ENCODE peak calls at places on chromosomes 6 and 20, in seven cellular contexts. One of them, this sample, is unnamed. For H3K4me1, the result is how much of the 10 kb centered on the place peaks cover.

GRCh38 chr6:41469951-41470340 is 76.2 kb upstream of the FOXP4 start:
- DNase-seq in SJSA1: no peak
- DNase-seq in left lung: no peak
- DNase-seq in cardiac muscle cell: peak
- DNase-seq in aorta: no peak
- DNase-seq in esophagus squamous epithelium: no peak
- DNase-seq in A673: peak
- DNase-seq in this sample: no peak

GRCh38 chr6:170056329-170056728 is 234.5 kb downstream of the DLL1 start:
- DNase-seq in cardiac muscle cell: no peak
- DNase-seq in aorta: peak
- DNase-seq in A673: no peak
- DNase-seq in left lung: peak
- DNase-seq in SJSA1: no peak
- DNase-seq in esophagus squamous epithelium: no peak
- DNase-seq in this sample: no peak

GRCh38 chr20:701401-702129 is 26.0 kb upstream of the SCRT2 start:
- DNase-seq in A673: no peak
- DNase-seq in left lung: no peak
- DNase-seq in esophagus squamous epithelium: no peak
- DNase-seq in cardiac muscle cell: no peak
- DNase-seq in aorta: no peak
- DNase-seq in SJSA1: no peak
- DNase-seq in this sample: no peak

GRCh38 chr6:134853111-134854055 is 96.5 kb downstream of the ALDH8A1 start:
- DNase-seq in cardiac muscle cell: peak
- DNase-seq in aorta: no peak
- DNase-seq in left lung: no peak
- DNase-seq in A673: no peak
- DNase-seq in esophagus squamous epithelium: no peak
- DNase-seq in SJSA1: no peak
- DNase-seq in this sample: no peak

GRCh38 chr6:41939091-41939847 is 2.3 kb downstream of the CCND3 start:
- DNase-seq in esophagus squamous epithelium: no peak
- DNase-seq in A673: no peak
- DNase-seq in aorta: peak
- DNase-seq in cardiac muscle cell: peak
- DNase-seq in left lung: peak
- DNase-seq in SJSA1: no peak
- DNase-seq in this sample: peak

GRCh38 chr6:89145962-89146747 is at the start of gene PM20D2:
- DNase-seq in SJSA1: peak
- DNase-seq in esophagus squamous epithelium: no peak
- DNase-seq in left lung: peak
- DNase-seq in aorta: peak
- DNase-seq in cardiac muscle cell: peak
- DNase-seq in A673: peak
- DNase-seq in this sample: peak

GRCh38 chr6:157468574-157468973 is 87.6 kb downstream of the ZDHHC14 start:
- DNase-seq in left lung: no peak
- DNase-seq in esophagus squamous epithelium: no peak
- DNase-seq in aorta: no peak
- DNase-seq in SJSA1: no peak
- DNase-seq in cardiac muscle cell: no peak
- DNase-seq in A673: no peak
- DNase-seq in this sample: no peak

GRCh38 chr20:34945315-34946077 is 10.1 kb downstream of the GSS start:
- DNase-seq in esophagus squamous epithelium: no peak
- DNase-seq in SJSA1: no peak
- DNase-seq in cardiac muscle cell: no peak
- DNase-seq in aorta: no peak
- DNase-seq in left lung: no peak
- DNase-seq in A673: no peak
- DNase-seq in this sample: no peak

GRCh38 chr20:47493175-47493953 is 8.3 kb upstream of the NCOA3 start:
- DNase-seq in A673: peak
- DNase-seq in SJSA1: no peak
- DNase-seq in left lung: no peak
- DNase-seq in esophagus squamous epithelium: no peak
- DNase-seq in cardiac muscle cell: peak
- DNase-seq in aorta: peak
- DNase-seq in this sample: peak

GRCh38 chr20:36573798-36574277 is 441 bp downstream of the TGIF2 start:
- DNase-seq in SJSA1: peak
- DNase-seq in aorta: peak
- DNase-seq in left lung: peak
- DNase-seq in esophagus squamous epithelium: no peak
- DNase-seq in A673: peak
- DNase-seq in cardiac muscle cell: no peak
- DNase-seq in this sample: peak

GRCh38 chr6:28224131-28225055 is 682 bp upstream of the ZSCAN9 start:
- DNase-seq in aorta: no peak
- DNase-seq in A673: no peak
- DNase-seq in cardiac muscle cell: no peak
- DNase-seq in esophagus squamous epithelium: no peak
- DNase-seq in SJSA1: no peak
- DNase-seq in left lung: no peak
- DNase-seq in this sample: no peak

GRCh38 chr20:57791178-57791945 is 81.5 kb upstream of the PMEPA1 start:
- DNase-seq in cardiac muscle cell: no peak
- DNase-seq in aorta: peak
- DNase-seq in SJSA1: no peak
- DNase-seq in esophagus squamous epithelium: no peak
- DNase-seq in A673: no peak
- DNase-seq in left lung: no peak
- DNase-seq in this sample: no peak
- H3K4me1 ChIP-seq in cardiac muscle cell: under half
- H3K4me1 ChIP-seq in aorta: under half
- H3K4me1 ChIP-seq in SJSA1: under half
- H3K4me1 ChIP-seq in esophagus squamous epithelium: under half
- H3K4me1 ChIP-seq in A673: under half
- H3K4me1 ChIP-seq in left lung: under half
- H3K4me1 ChIP-seq in this sample: half or more

GRCh38 chr6:159727717-159728440 is 573 bp downstream of the WTAP start:
- DNase-seq in A673: peak
- DNase-seq in left lung: no peak
- DNase-seq in cardiac muscle cell: peak
- DNase-seq in SJSA1: no peak
- DNase-seq in aorta: no peak
- DNase-seq in esophagus squamous epithelium: no peak
- DNase-seq in this sample: no peak
- H3K4me1 ChIP-seq in A673: under half
- H3K4me1 ChIP-seq in left lung: under half
- H3K4me1 ChIP-seq in cardiac muscle cell: under half
- H3K4me1 ChIP-seq in SJSA1: under half
- H3K4me1 ChIP-seq in aorta: under half
- H3K4me1 ChIP-seq in esophagus squamous epithelium: under half
- H3K4me1 ChIP-seq in this sample: under half

GRCh38 chr20:56445130-56445529 is 23.3 kb upstream of the RTF2 start:
- DNase-seq in A673: no peak
- DNase-seq in esophagus squamous epithelium: no peak
- DNase-seq in cardiac muscle cell: no peak
- DNase-seq in aorta: no peak
- DNase-seq in SJSA1: no peak
- DNase-seq in left lung: no peak
- DNase-seq in this sample: no peak

GRCh38 chr20:56439784-56440291 is 27.8 kb downstream of the CASS4 start:
- DNase-seq in esophagus squamous epithelium: no peak
- DNase-seq in A673: peak
- DNase-seq in cardiac muscle cell: peak
- DNase-seq in aorta: no peak
- DNase-seq in SJSA1: peak
- DNase-seq in left lung: no peak
- DNase-seq in this sample: peak

GRCh38 chr20:56443654-56444540 is 24.5 kb upstream of the RTF2 start:
- DNase-seq in A673: no peak
- DNase-seq in SJSA1: no peak
- DNase-seq in cardiac muscle cell: peak
- DNase-seq in esophagus squamous epithelium: no peak
- DNase-seq in left lung: no peak
- DNase-seq in aorta: no peak
- DNase-seq in this sample: peak

GRCh38 chr20:56440346-56441007 is 27.9 kb upstream of the RTF2 start:
- DNase-seq in left lung: no peak
- DNase-seq in SJSA1: no peak
- DNase-seq in esophagus squamous epithelium: no peak
- DNase-seq in aorta: no peak
- DNase-seq in cardiac muscle cell: no peak
- DNase-seq in A673: no peak
- DNase-seq in this sample: peak

DNA sequence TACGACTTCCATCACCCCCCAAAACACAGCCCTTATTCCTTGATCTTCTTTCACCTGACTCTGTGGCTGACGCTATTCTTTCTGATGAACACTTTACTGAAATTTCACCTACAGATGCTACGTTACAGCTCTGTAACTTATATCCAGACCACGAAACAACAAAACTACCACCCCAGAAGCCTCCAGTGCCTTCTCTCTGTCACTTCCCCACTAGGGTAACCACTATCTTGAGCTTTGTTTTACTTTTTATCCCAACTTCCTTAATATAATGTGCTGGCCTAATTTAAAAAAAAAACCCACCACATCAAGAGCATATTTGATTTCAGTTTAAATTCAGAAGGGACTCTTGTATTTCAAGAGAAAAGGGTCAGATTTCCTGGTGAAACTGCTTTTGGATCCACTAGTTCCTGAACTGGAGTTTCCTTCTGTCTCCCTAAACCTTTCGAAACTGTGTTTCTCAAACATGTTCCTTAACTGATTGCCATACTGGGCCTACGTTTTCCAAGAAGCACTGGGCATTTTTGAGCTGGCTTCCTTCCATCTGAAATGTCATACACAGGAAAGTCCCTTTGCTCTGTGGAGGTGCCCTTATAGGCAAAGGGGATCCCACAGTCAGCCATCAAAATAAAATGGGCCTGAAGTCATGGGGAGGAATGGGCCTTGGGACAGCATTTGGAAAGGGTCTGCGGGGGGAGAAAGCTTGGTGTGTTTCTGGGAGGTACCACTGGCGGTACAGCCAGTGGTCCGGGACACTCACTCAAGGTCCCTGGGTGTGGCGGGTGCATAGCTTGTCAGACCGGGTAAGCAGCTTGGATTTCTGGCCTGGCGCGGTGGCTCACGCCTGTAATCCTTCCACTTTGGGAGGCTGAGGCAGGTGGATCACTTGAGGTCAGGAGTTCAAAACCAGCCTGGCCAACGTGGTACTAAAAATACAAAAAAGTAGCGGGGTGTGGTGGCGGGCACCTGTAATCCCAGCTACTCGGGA is 25.8 kb upstream of the RTF2 start:
- DNase-seq in A673: no peak
- DNase-seq in SJSA1: no peak
- DNase-seq in cardiac muscle cell: peak
- DNase-seq in esophagus squamous epithelium: no peak
- DNase-seq in left lung: no peak
- DNase-seq in aorta: no peak
- DNase-seq in this sample: no peak
- H3K4me1 ChIP-seq in A673: under half
- H3K4me1 ChIP-seq in SJSA1: under half
- H3K4me1 ChIP-seq in cardiac muscle cell: under half
- H3K4me1 ChIP-seq in esophagus squamous epithelium: under half
- H3K4me1 ChIP-seq in left lung: under half
- H3K4me1 ChIP-seq in aorta: under half
- H3K4me1 ChIP-seq in this sample: half or more

GRCh38 chr20:5451643-5452210 is 135.0 kb upstream of the PROKR2 start:
- DNase-seq in left lung: no peak
- DNase-seq in aorta: no peak
- DNase-seq in cardiac muscle cell: no peak
- DNase-seq in A673: peak
- DNase-seq in SJSA1: no peak
- DNase-seq in esophagus squamous epithelium: no peak
- DNase-seq in this sample: no peak
- H3K4me1 ChIP-seq in left lung: under half
- H3K4me1 ChIP-seq in aorta: under half
- H3K4me1 ChIP-seq in cardiac muscle cell: under half
- H3K4me1 ChIP-seq in A673: under half
- H3K4me1 ChIP-seq in SJSA1: under half
- H3K4me1 ChIP-seq in esophagus squamous epithelium: under half
- H3K4me1 ChIP-seq in this sample: under half

This sample was measured in SJCRH30.